ENCODE peak calls at places on chromosomes 6 and 20, in six cellular contexts. F, C, O, P, Q and M are unnamed samples.

GRCh38 chr20:62569615-62570014 is 72.7 kb upstream of the SLCO4A1 start:
- DNase-seq in F (no peak), C (no peak), O (no peak), P (no peak), Q (no peak), M (no peak)

GRCh38 chr6:36735110-36735971 is 37.7 kb downstream of the RAB44 start:
- DNase-seq in F (no peak), C (no peak), O (no peak), P (no peak), Q (peak; percentile 76), M (no peak)

GRCh38 chr6:155895641-155896040 is 440.0 kb upstream of the NOX3 start:
- DNase-seq in F (no peak), C (no peak), O (no peak), P (no peak), Q (no peak), M (no peak)

GRCh38 chr20:34045294-34045693 is 51.6 kb downstream of the RALY start:
- DNase-seq in F (no peak), C (no peak), O (no peak), P (no peak), Q (peak; percentile 18), M (no peak)

GRCh38 chr20:4898282-4898681 is 103.0 kb downstream of the SLC23A2 start:
- DNase-seq in F (peak; percentile 56), C (no peak), O (peak; percentile 98), P (no peak), Q (peak; percentile 89), M (no peak)

GRCh38 chr20:32536861-32537656 is 48.1 kb downstream of the NOL4L start:
- DNase-seq in F (no peak), C (peak; percentile 55), O (no peak), P (no peak), Q (no peak), M (no peak)

GRCh38 chr6:130906736-130907381 is 79.7 kb downstream of the SMLR1 start:
- DNase-seq in F (no peak), C (no peak), O (peak; percentile 73), P (no peak), Q (peak; percentile 88), M (no peak)

GRCh38 chr6:44284119-44284518 is 13.9 kb downstream of the TMEM151B start:
- DNase-seq in F (no peak), C (no peak), O (no peak), P (no peak), Q (no peak), M (no peak)

GRCh38 chr6:31203345-31203979 is 33.0 kb upstream of the POU5F1 start:
- DNase-seq in F (no peak), C (peak; percentile 56), O (peak; percentile 85), P (no peak), Q (peak; percentile 71), M (no peak)

GRCh38 chr20:39117486-39117885 is 155.3 kb downstream of the DHX35 start:
- DNase-seq in F (no peak), C (no peak), O (peak; percentile 89), P (no peak), Q (peak; percentile 43), M (no peak)

GRCh38 chr6:52537001-52537753 is 39.7 kb downstream of the TRAM2 start:
- DNase-seq in F (no peak), C (no peak), O (peak; percentile 77), P (no peak), Q (peak; percentile 57), M (no peak)

GRCh38 chr6:125810435-125810834 is 19.7 kb downstream of the NCOA7 start:
- DNase-seq in F (no peak), C (no peak), O (no peak), P (no peak), Q (no peak), M (no peak)

GRCh38 chr6:128358111-128358780 is 162.2 kb downstream of the PTPRK start:
- DNase-seq in F (no peak), C (no peak), O (peak; percentile 8), P (no peak), Q (peak; percentile 40), M (no peak)

GRCh38 chr6:133788556-133788955 is 100.4 kb upstream of the TCF21 start:
- DNase-seq in F (no peak), C (no peak), O (peak; percentile 23), P (no peak), Q (no peak), M (no peak)

GRCh38 chr6:41568202-41568584 is 22.0 kb downstream of the FOXP4 start:
- DNase-seq in F (no peak), C (no peak), O (no peak), P (no peak), Q (no peak), M (no peak)

GRCh38 chr6:150670311-150670710 is 70.6 kb downstream of the PLEKHG1 start:
- DNase-seq in F (no peak), C (no peak), O (no peak), P (no peak), Q (no peak), M (no peak)

GRCh38 chr6:116410945-116411623 is 40.3 kb downstream of the DSE start:
- DNase-seq in F (no peak), C (no peak), O (peak; percentile 49), P (no peak), Q (peak; percentile 74), M (no peak)

GRCh38 chr20:58184984-58185383 is 43.5 kb downstream of the ANKRD60 start:
- DNase-seq in F (no peak), C (no peak), O (no peak), P (no peak), Q (no peak), M (no peak)

GRCh38 chr6:151440930-151441329 is 11.0 kb downstream of the RMND1 start:
- DNase-seq in F (no peak), C (no peak), O (no peak), P (no peak), Q (peak; percentile 50), M (no peak)

GRCh38 chr6:72421387-72421786 is 200.5 kb upstream of the KCNQ5 start:
- DNase-seq in F (no peak), C (no peak), O (no peak), P (no peak), Q (no peak), M (no peak)

GRCh38 chr6:159977242-159978214 is 8.6 kb downstream of the IGF2R start:
- DNase-seq in F (no peak), C (no peak), O (no peak), P (no peak), Q (peak; percentile 69), M (no peak)

GRCh38 chr6:128713461-128713860 is 169.5 kb upstream of the LAMA2 start:
- DNase-seq in F (no peak), C (no peak), O (no peak), P (no peak), Q (peak; percentile 78), M (no peak)

GRCh38 chr6:167735498-167736201 is 91.1 kb upstream of the AFDN start:
- DNase-seq in F (peak; percentile 20), C (no peak), O (no peak), P (no peak), Q (no peak), M (no peak)

DNA sequence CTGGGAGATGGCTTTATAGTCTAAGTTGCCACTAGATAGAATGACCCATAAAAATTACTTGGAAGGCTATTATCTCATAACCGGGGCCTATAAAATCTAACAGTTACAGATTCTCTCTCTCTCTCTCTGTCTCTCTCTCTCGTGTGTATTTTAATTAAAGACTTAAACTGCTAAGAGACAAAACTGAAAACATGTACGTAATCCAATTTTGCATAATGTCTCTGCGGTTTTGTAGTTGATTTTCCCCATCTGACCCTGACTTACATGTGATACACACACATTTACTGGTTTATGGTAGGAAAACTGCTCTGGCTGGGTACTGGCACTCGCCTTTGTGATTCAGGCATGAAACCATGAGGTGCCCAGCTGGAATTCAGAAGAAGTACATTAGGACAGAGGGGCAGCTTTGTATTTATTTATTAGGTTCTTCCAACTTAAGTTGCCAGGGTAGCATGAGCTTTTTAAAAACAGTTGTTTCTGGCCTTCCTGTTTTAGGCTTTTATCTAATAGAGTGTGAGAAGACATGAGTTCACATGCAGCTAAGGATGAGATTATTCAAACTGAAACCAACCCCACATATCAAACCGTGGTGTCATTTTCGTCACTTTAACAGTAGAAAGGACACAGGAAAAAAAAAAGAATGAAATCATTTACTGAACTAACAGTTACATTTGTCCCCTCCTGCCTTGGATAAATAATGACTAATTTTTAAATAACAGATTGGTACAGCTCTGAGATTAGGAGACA is 182.5 kb downstream of the GMPR start:
- DNase-seq in F (no peak), C (peak; percentile 52), O (no peak), P (no peak), Q (peak; percentile 83), M (no peak)
- H3K27ac ChIP-seq in F (peak overlapping the region; percentile 4), C (peak overlapping the region; percentile 74), O (no peak overlapping the region), P (no peak overlapping the region), Q (peak overlapping the region; percentile 16), M (no peak overlapping the region)

GRCh38 chr6:142316791-142317368 is 15.1 kb downstream of the ADGRG6 start:
- DNase-seq in F (no peak), C (no peak), O (no peak), P (no peak), Q (no peak), M (no peak)

GRCh38 chr6:142321451-142321850 is 19.6 kb downstream of the ADGRG6 start:
- DNase-seq in F (no peak), C (no peak), O (no peak), P (no peak), Q (no peak), M (no peak)

GRCh38 chr6:142322504-142323198 is 20.8 kb downstream of the ADGRG6 start:
- DNase-seq in F (no peak), C (no peak), O (no peak), P (no peak), Q (no peak), M (no peak)

GRCh38 chr6:142322066-142322465 is 20.3 kb downstream of the ADGRG6 start:
- DNase-seq in F (no peak), C (no peak), O (no peak), P (no peak), Q (no peak), M (no peak)

GRCh38 chr6:142318714-142319113 is 16.9 kb downstream of the ADGRG6 start:
- DNase-seq in F (no peak), C (no peak), O (no peak), P (no peak), Q (no peak), M (no peak)
- H3K27ac ChIP-seq in F (no peak overlapping the region), C (no peak overlapping the region), O (no peak overlapping the region), P (no peak overlapping the region), Q (no peak overlapping the region), M (no peak overlapping the region)

DNA sequence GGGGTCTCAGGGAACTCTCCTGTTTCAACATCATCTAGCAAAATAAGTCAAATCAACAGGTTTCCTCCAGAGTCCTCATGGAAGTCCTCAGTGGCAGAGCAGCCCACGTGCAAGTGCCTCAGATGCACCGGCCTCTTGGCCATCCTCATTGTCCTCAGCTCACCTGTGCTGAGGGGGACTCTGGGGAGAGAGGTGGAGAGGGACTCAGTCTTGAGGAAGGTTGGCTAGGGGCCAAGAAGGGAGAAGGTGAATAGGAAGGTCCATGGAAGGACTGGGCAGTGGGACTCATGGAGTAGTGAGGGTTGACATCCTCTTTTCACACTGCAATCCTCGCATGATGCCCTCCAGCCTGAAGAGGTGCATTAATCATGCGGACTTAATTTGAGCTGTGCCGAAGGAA is 77.9 kb upstream of the DUSP22 start:
- DNase-seq in F (no peak), C (no peak), O (no peak), P (no peak), Q (no peak), M (no peak)
- H3K27ac ChIP-seq in F (no peak overlapping the region), C (no peak overlapping the region), O (no peak overlapping the region), P (no peak overlapping the region), Q (no peak overlapping the region), M (no peak overlapping the region)

DNA sequence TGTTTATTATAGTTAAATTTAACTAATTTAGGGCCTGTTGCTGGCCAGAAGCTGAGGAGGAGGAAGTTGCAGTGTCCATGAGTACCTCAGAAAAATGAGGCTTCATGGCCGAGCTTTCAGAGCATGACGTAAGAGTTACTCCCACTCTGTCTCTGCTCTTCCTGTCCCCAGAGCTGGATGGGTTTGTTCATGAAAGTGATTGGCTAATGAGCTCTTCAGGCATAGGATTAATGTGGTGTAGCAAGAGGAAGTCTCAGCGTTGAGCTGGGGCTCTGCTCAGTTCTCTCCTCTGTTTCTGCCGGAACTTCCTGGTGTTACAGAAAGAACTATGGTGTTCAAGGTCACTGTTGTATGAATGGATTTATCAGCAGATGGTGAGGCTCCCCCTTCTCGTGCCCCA is 335.6 kb downstream of the NRN1 start:
- DNase-seq in F (peak; percentile 42), C (no peak), O (peak; percentile 32), P (no peak), Q (peak; percentile 71), M (no peak)
- H3K27ac ChIP-seq in F (no peak overlapping the region), C (no peak overlapping the region), O (peak overlapping the region; percentile 76), P (peak overlapping the region; percentile 7), Q (no peak overlapping the region), M (no peak overlapping the region)